ENCODE peak calls at places on chromosomes 11 and 22, in ten cellular contexts. X is AG10803; N is dorsolateral prefrontal cortex; E is AG09319; S is lower lobe of right lung; L is Calu3; O is CD8-positive, alpha-beta T cell; D is A549; J is transverse colon; B is endothelial cell. Q is an unnamed sample.

GRCh38 chr11:99693941-99694492 is 673.3 kb downstream of the CNTN5 start:
- DNase-seq in X (no peak), N (no peak), E (no peak), S (no peak), L (peak; percentile 8), O (no peak), D (peak; percentile 8), J (no peak), B (no peak), Q (peak; percentile 77)

GRCh38 chr11:95088946-95089619 is 563 bp upstream of the ENDOD1 start:
- DNase-seq in X (no peak), N (no peak), E (no peak), S (no peak), L (peak; percentile 41), O (no peak), D (no peak), J (no peak), B (no peak), Q (no peak)

GRCh38 chr11:73393479-73394415 is 17.5 kb downstream of the RELT start:
- DNase-seq in X (peak; percentile 79), N (peak; percentile 79), E (no peak), S (peak; percentile 80), L (peak; percentile 79), O (peak; percentile 48), D (peak; percentile 90), J (peak; percentile 80), B (peak; percentile 81), Q (peak; percentile 78)

GRCh38 chr11:30447246-30447645 is 124.3 kb downstream of the ARL14EP start:
- DNase-seq in X (no peak), N (no peak), E (no peak), S (no peak), L (no peak), O (no peak), D (no peak), J (no peak), B (no peak), Q (no peak)

GRCh38 chr11:965206-965775 is 39.6 kb downstream of the AP2A2 start:
- DNase-seq in X (no peak), N (no peak), E (no peak), S (no peak), L (no peak), O (no peak), D (no peak), J (no peak), B (no peak), Q (no peak)

GRCh38 chr11:11281626-11282025 is 71.4 kb downstream of the CSNK2A3 start:
- DNase-seq in X (no peak), N (no peak), E (no peak), S (no peak), L (no peak), O (no peak), D (no peak), J (no peak), B (no peak), Q (no peak)

GRCh38 chr11:36295926-36296325 is at the start of gene PRR5L:
- DNase-seq in X (no peak), N (peak; percentile 71), E (no peak), S (no peak), L (no peak), O (no peak), D (no peak), J (no peak), B (no peak), Q (no peak)

GRCh38 chr22:39179841-39180335 is 27.4 kb upstream of the CBX7 start:
- DNase-seq in X (no peak), N (no peak), E (no peak), S (no peak), L (no peak), O (no peak), D (no peak), J (no peak), B (no peak), Q (no peak)

DNA sequence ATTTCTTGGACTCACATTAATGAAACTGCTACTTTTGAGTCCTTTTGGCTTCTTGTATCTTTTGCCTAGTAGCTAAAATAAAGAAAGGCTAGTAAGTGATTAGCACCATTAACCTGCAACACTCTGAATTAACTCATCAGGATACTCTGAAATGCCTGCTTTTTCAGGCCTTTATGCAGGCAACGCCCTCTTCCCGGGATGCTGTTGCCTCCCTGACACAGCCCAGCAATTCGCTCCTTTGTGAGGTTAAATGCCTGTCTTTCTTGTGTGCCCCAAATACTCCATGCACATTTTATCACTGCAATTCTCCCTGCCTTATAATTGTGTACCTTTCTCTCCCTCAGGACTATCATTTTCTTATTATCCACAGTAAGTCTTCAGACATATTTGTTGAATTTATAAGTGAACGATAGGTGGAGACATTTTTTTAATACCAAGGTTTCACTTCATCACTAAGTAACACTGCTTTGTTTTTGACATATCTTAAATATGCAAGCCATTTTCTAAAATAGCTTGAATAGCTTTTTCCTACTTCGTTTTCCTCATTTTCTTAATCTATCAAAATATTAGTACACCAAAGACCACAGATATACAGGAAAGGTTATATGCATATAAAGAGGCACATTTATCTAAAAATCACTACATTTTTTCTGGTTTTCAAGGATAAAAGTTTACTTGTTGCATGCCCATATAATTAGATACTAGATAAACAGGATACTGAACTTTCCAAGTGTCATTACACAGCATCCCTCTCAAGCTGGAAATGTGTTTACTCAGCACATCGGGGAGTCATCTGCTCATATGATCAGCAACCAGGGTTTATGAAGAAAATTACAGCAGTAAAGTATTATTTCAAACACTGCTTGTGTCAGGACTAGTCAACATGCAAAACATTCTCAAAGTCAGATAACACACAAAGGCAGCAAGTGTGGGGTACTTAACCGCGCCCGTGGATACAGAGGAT is 48.5 kb upstream of the DDI1 start:
- DNase-seq in X (no peak), N (no peak), E (no peak), S (no peak), L (no peak), O (no peak), D (no peak), J (no peak), B (no peak), Q (no peak)
- TF ChIP-seq CTCF in X (no peak), N (no peak), E (no peak), S (no peak), L (no peak), O (no peak), D (no peak), J (no peak), B (no peak), Q (no peak)

GRCh38 chr11:2252018-2252417 is 18.4 kb downstream of the ASCL2 start:
- DNase-seq in X (no peak), N (no peak), E (no peak), S (no peak), L (no peak), O (no peak), D (no peak), J (no peak), B (no peak), Q (no peak)

GRCh38 chr11:2251138-2251537 is 19.2 kb downstream of the ASCL2 start:
- DNase-seq in X (no peak), N (no peak), E (no peak), S (no peak), L (no peak), O (no peak), D (no peak), J (no peak), B (no peak), Q (no peak)

GRCh38 chr11:2250041-2250440 is 20.3 kb downstream of the ASCL2 start:
- DNase-seq in X (no peak), N (no peak), E (no peak), S (no peak), L (no peak), O (no peak), D (no peak), J (no peak), B (no peak), Q (no peak)

GRCh38 chr11:2249191-2249916 is 21.0 kb downstream of the ASCL2 start:
- DNase-seq in X (no peak), N (no peak), E (no peak), S (no peak), L (no peak), O (no peak), D (no peak), J (no peak), B (no peak), Q (no peak)

GRCh38 chr11:2250485-2250884 is 19.9 kb downstream of the ASCL2 start:
- DNase-seq in X (no peak), N (no peak), E (no peak), S (no peak), L (no peak), O (no peak), D (no peak), J (no peak), B (no peak), Q (no peak)
- TF ChIP-seq CTCF in X (no peak), N (no peak), E (no peak), S (no peak), L (no peak), O (no peak), D (no peak), J (no peak), B (no peak), Q (no peak)

DNA sequence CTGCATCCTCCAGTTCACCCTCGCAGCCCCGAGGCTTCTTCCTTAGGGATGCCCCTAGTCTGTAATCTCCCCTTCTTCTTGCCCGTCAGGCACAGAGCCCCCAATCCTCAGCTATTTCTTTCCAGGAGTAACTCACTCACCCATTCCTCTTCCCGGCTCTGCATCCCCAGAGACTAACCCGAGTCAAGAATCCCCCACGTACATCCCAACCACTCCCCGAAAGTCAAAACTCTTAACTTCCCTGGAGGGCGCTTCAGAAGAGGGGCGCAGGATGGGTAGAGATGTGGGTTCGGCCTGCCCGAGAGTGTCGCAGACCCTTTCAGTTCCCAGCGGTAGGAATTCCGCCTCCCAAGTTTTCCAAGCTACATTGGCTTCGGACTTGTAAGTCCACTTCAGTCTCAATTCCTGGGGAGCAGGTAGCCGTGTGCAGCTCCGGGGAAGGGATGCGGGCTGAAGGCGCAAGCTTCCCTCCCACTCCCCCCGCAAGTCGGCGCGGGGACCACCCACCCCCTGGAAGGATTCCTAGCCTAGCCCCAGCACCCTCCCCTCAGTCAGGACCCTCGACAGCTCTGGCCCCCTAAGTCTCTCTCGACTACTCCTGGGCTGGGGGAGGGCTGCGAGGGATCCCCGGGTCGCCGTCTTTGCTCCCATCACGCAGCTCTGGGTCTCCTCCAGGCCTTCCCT is 871 bp downstream of the BDNF start:
- DNase-seq in X (no peak), N (no peak), E (no peak), S (no peak), L (peak; percentile 11), O (no peak), D (no peak), J (no peak), B (no peak), Q (peak; percentile 55)
- TF ChIP-seq CTCF in X (no peak), N (no peak), E (no peak), S (peak; percentile 17), L (no peak), O (no peak), D (no peak), J (no peak), B (no peak), Q (no peak)

DNA sequence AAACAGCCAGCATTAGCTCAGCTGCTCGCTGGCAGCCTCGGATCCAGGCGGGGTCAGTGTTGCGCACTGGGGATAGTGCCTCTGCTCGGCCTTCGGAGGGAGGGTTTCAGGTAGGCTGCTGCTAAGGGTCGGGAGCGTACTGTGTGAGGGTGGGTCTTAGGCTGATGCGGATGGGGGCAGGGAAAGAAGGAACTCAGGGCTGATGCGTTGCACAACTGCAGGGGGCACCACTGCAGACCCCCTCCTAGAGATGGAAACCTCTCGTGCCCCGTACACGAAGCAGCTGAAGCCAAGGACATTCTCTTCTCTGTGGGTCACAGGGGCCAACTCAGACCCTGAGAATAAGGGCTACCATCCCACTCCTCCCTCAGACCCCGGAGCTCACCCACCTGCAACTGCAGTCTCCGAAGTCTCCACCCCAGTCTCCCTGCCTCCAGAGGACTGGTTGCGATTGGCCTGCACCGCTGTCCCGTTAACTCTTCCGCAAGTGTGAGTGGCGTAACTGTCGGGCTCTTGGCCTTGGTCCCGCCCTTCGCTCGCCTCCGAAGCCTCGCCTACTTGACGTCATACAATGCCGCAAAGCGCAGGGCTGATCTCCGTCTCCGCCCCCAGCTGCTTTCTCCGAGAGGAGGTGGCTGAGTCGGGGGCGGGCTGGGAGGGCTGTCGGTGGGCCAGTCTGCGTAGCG is at the start of gene KBTBD3:
- DNase-seq in X (peak; percentile 99), N (peak; percentile 100), E (peak; percentile 98), S (peak; percentile 99), L (peak; percentile 93), O (peak; percentile 98), D (peak; percentile 71), J (peak; percentile 99), B (peak; percentile 95), Q (peak; percentile 99)
- TF ChIP-seq CTCF in X (peak; percentile 50), N (peak; percentile 39), E (peak; percentile 52), S (peak; percentile 25), L (no peak), O (peak; percentile 62), D (peak; percentile 32), J (peak; percentile 48), B (no peak), Q (no peak)

Q was measured in MCF 10A.